ENCODE peak calls at places on chromosomes 16 and 17, in nine cellular contexts. L is cardiac muscle cell, R is upper lobe of right lung, S is stomach, T is ascending aorta, C is endodermal cell, J is BJ, O is WTC11, Z is dorsolateral prefrontal cortex. N is an unnamed sample.

GRCh38 chr16:10668322-10669045 is 26.2 kb downstream of the TEKT5 start:
- DNase-seq in L (peak; percentile 28), R (no peak), S (peak; percentile 33), T (no peak), C (peak; percentile 85), J (no peak), O (peak; percentile 65), Z (no peak), N (peak; percentile 49)

GRCh38 chr17:81012574-81013447 is 21.2 kb downstream of the CHMP6 start:
- DNase-seq in L (no peak), R (peak; percentile 46), S (no peak), T (no peak), C (no peak), J (no peak), O (no peak), Z (no peak), N (no peak)

GRCh38 chr17:41002814-41003213 is 3.1 kb upstream of the KRTAP3-2 start:
- DNase-seq in L (no peak), R (no peak), S (no peak), T (no peak), C (no peak), J (no peak), O (no peak), Z (no peak), N (no peak)

GRCh38 chr16:88782454-88783390 is 2.3 kb downstream of the PIEZO1 start:
- DNase-seq in L (peak; percentile 27), R (no peak), S (no peak), T (peak; percentile 82), C (no peak), J (no peak), O (no peak), Z (no peak), N (peak; percentile 12)

GRCh38 chr16:87416826-87417471 is 24.8 kb downstream of the MAP1LC3B start:
- DNase-seq in L (peak; percentile 75), R (no peak), S (no peak), T (no peak), C (no peak), J (no peak), O (no peak), Z (peak; percentile 27), N (no peak)

GRCh38 chr17:2218426-2218825 is 85.2 kb downstream of the SMG6 start:
- DNase-seq in L (no peak), R (no peak), S (no peak), T (no peak), C (no peak), J (no peak), O (no peak), Z (no peak), N (no peak)

GRCh38 chr17:40553694-40554534 is 11.4 kb downstream of the CCR7 start:
- DNase-seq in L (peak; percentile 89), R (peak; percentile 70), S (peak; percentile 25), T (peak; percentile 74), C (peak; percentile 52), J (peak; percentile 51), O (peak; percentile 7), Z (peak; percentile 61), N (no peak)

GRCh38 chr17:78258323-78259229 is 27.1 kb downstream of the TMEM235 start:
- DNase-seq in L (peak; percentile 77), R (peak; percentile 82), S (peak; percentile 63), T (no peak), C (peak; percentile 77), J (no peak), O (no peak), Z (no peak), N (no peak)

GRCh38 chr17:70621593-70621992 is 452.3 kb downstream of the KCNJ2 start:
- DNase-seq in L (peak; percentile 37), R (no peak), S (no peak), T (no peak), C (no peak), J (no peak), O (no peak), Z (peak; percentile 21), N (no peak)

GRCh38 chr16:27969574-27969973 is 93.9 kb downstream of the GSG1L start:
- DNase-seq in L (peak; percentile 25), R (no peak), S (no peak), T (no peak), C (no peak), J (no peak), O (no peak), Z (no peak), N (no peak)

GRCh38 chr17:82330322-82331239 is 3.0 kb downstream of the SECTM1 start:
- DNase-seq in L (peak; percentile 75), R (peak; percentile 72), S (no peak), T (no peak), C (no peak), J (no peak), O (no peak), Z (no peak), N (peak; percentile 58)

GRCh38 chr17:69609495-69610315 is 195.2 kb downstream of the MAP2K6 start:
- DNase-seq in L (peak; percentile 36), R (no peak), S (no peak), T (no peak), C (peak; percentile 74), J (no peak), O (peak; percentile 41), Z (no peak), N (peak; percentile 18)

GRCh38 chr17:47615766-47616424 is 33.8 kb upstream of the KPNB1 start:
- DNase-seq in L (peak; percentile 70), R (no peak), S (no peak), T (no peak), C (no peak), J (no peak), O (no peak), Z (no peak), N (no peak)

GRCh38 chr16:27365142-27366089 is 36.6 kb upstream of the IL21R start:
- DNase-seq in L (no peak), R (no peak), S (no peak), T (no peak), C (no peak), J (no peak), O (no peak), Z (no peak), N (no peak)

GRCh38 chr16:58348986-58349385 is 43.3 kb upstream of the GINS3 start:
- DNase-seq in L (no peak), R (no peak), S (no peak), T (no peak), C (no peak), J (no peak), O (no peak), Z (no peak), N (no peak)

GRCh38 chr16:58346831-58347371 is 45.4 kb upstream of the GINS3 start:
- DNase-seq in L (no peak), R (no peak), S (no peak), T (no peak), C (no peak), J (no peak), O (no peak), Z (no peak), N (no peak)

DNA sequence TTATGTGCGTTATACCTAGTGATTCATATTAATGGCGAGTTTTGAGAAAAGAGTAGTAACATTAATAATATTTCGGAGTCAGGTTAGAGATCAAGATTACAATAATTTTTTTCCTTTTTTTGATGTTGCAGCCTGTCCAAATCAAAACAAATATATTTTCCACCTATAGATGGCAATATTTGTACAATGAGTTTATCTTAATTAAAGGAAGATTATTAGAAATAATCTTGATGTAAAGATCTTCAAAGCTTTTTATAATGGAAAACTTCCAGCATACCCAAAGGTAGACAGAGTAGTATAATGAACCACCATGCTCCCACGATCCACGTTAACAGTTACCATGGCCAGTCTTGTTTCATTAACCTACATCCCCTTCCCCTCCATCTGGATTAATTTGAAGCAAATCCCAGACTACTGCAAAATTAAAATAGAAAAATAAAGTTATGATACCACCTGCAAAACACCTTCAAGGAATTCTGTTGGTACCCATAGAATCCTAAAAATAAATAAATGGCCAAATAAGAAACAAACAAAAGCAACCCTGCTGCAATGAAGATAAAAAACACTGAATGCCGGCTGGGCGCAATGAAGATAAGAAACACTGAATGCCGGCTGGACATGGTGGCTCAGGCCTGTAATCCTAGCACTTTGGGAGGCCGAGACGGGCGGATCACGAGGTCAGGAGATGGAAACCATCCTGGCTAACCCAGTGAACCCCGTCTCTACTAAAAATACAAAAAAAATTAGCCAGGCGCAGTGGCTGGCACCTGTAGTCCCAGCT is 46.5 kb upstream of the GINS3 start:
- DNase-seq in L (peak; percentile 4), R (no peak), S (no peak), T (no peak), C (no peak), J (no peak), O (no peak), Z (no peak), N (no peak)
- TF ChIP-seq CTCF in L (peak; percentile 25), R (peak; percentile 29), S (no peak), T (no peak), C (peak; percentile 7), J (peak; percentile 21), O (no peak), Z (peak; percentile 40), N (peak; percentile 40)

GRCh38 chr16:86410529-86410928 is 99.8 kb upstream of the FOXF1 start:
- DNase-seq in L (no peak), R (no peak), S (no peak), T (no peak), C (no peak), J (no peak), O (no peak), Z (no peak), N (no peak)
- TF ChIP-seq CTCF in L (no peak), R (no peak), S (no peak), T (no peak), C (no peak), J (no peak), O (no peak), Z (no peak), N (no peak)

GRCh38 chr17:50594931-50595330 is 34.4 kb downstream of the CACNA1G start:
- DNase-seq in L (no peak), R (no peak), S (no peak), T (no peak), C (no peak), J (no peak), O (no peak), Z (no peak), N (no peak)

GRCh38 chr17:50593321-50593720 is 32.8 kb downstream of the CACNA1G start:
- DNase-seq in L (no peak), R (peak; percentile 86), S (peak; percentile 49), T (no peak), C (peak; percentile 89), J (no peak), O (peak; percentile 64), Z (no peak), N (peak; percentile 77)

GRCh38 chr17:50594040-50594618 is 33.6 kb downstream of the CACNA1G start:
- DNase-seq in L (no peak), R (no peak), S (no peak), T (no peak), C (no peak), J (no peak), O (no peak), Z (no peak), N (no peak)

GRCh38 chr17:50598487-50598886 is 36.2 kb upstream of the ABCC3 start:
- DNase-seq in L (no peak), R (no peak), S (no peak), T (no peak), C (no peak), J (no peak), O (no peak), Z (no peak), N (no peak)

GRCh38 chr17:50596191-50597037 is 35.9 kb downstream of the CACNA1G start:
- DNase-seq in L (no peak), R (no peak), S (no peak), T (no peak), C (peak; percentile 96), J (no peak), O (peak; percentile 79), Z (no peak), N (peak; percentile 71)
- TF ChIP-seq CTCF in L (peak; percentile 30), R (peak; percentile 23), S (no peak), T (no peak), C (peak; percentile 80), J (peak; percentile 21), O (peak; percentile 71), Z (no peak), N (peak; percentile 66)

GRCh38 chr17:74960739-74961342 is 11.7 kb downstream of the HID1 start:
- DNase-seq in L (peak; percentile 54), R (peak; percentile 89), S (peak; percentile 55), T (no peak), C (peak; percentile 96), J (no peak), O (peak; percentile 82), Z (no peak), N (peak; percentile 71)
- TF ChIP-seq CTCF in L (peak; percentile 54), R (peak; percentile 45), S (no peak), T (no peak), C (peak; percentile 85), J (peak; percentile 41), O (no peak), Z (no peak), N (peak; percentile 57)